ENCODE peak calls at places on chromosomes 3 and 15, in seven cellular contexts. One of them, this sample, is unnamed. For H3K36me3, the result is how much of the 10 kb centered on the place peaks cover.

GRCh38 chr3:114649331-114649730 is 355.5 kb downstream of the TIGIT start:
- DNase-seq in cardiac muscle cell: no peak
- DNase-seq in endothelial cell of umbilical vein: peak
- DNase-seq in PC-3: peak
- DNase-seq in upper lobe of right lung: no peak
- DNase-seq in stomach: no peak
- DNase-seq in mucosa of descending colon: no peak
- DNase-seq in this sample: no peak

GRCh38 chr15:98123297-98123696 is 162.8 kb downstream of the ARRDC4 start:
- DNase-seq in upper lobe of right lung: no peak
- DNase-seq in endothelial cell of umbilical vein: no peak
- DNase-seq in mucosa of descending colon: no peak
- DNase-seq in cardiac muscle cell: no peak
- DNase-seq in stomach: no peak
- DNase-seq in PC-3: no peak
- DNase-seq in this sample: no peak

GRCh38 chr3:123081718-123082369 is 15.0 kb downstream of the PDIA5 start:
- DNase-seq in cardiac muscle cell: peak
- DNase-seq in mucosa of descending colon: no peak
- DNase-seq in stomach: no peak
- DNase-seq in upper lobe of right lung: no peak
- DNase-seq in PC-3: no peak
- DNase-seq in endothelial cell of umbilical vein: peak
- DNase-seq in this sample: no peak

GRCh38 chr3:129313983-129314756 is 35.5 kb downstream of the HMCES start:
- DNase-seq in PC-3: peak
- DNase-seq in cardiac muscle cell: peak
- DNase-seq in stomach: no peak
- DNase-seq in mucosa of descending colon: no peak
- DNase-seq in endothelial cell of umbilical vein: no peak
- DNase-seq in upper lobe of right lung: no peak
- DNase-seq in this sample: no peak

GRCh38 chr15:32104061-32104980 is 74.0 kb downstream of the CHRNA7 start:
- DNase-seq in endothelial cell of umbilical vein: no peak
- DNase-seq in cardiac muscle cell: no peak
- DNase-seq in stomach: no peak
- DNase-seq in mucosa of descending colon: no peak
- DNase-seq in PC-3: no peak
- DNase-seq in upper lobe of right lung: no peak
- DNase-seq in this sample: no peak

GRCh38 chr15:46489276-46489675 is 854.4 kb downstream of the SQOR start:
- DNase-seq in cardiac muscle cell: no peak
- DNase-seq in upper lobe of right lung: no peak
- DNase-seq in PC-3: no peak
- DNase-seq in stomach: no peak
- DNase-seq in endothelial cell of umbilical vein: no peak
- DNase-seq in mucosa of descending colon: no peak
- DNase-seq in this sample: no peak

GRCh38 chr3:98793971-98794370 is 30.8 kb downstream of the ST3GAL6 start:
- DNase-seq in PC-3: no peak
- DNase-seq in stomach: no peak
- DNase-seq in endothelial cell of umbilical vein: no peak
- DNase-seq in mucosa of descending colon: no peak
- DNase-seq in upper lobe of right lung: no peak
- DNase-seq in cardiac muscle cell: no peak
- DNase-seq in this sample: no peak

GRCh38 chr3:197466586-197467399 is 89.0 kb downstream of the BDH1 start:
- DNase-seq in PC-3: peak
- DNase-seq in mucosa of descending colon: no peak
- DNase-seq in cardiac muscle cell: peak
- DNase-seq in upper lobe of right lung: peak
- DNase-seq in stomach: no peak
- DNase-seq in endothelial cell of umbilical vein: peak
- DNase-seq in this sample: no peak

GRCh38 chr3:65438096-65438495 is 600.6 kb downstream of the MAGI1 start:
- DNase-seq in upper lobe of right lung: no peak
- DNase-seq in stomach: no peak
- DNase-seq in cardiac muscle cell: no peak
- DNase-seq in PC-3: no peak
- DNase-seq in mucosa of descending colon: no peak
- DNase-seq in endothelial cell of umbilical vein: no peak
- DNase-seq in this sample: no peak

GRCh38 chr3:31288641-31289100 is 244.1 kb upstream of the STT3B start:
- DNase-seq in PC-3: peak
- DNase-seq in upper lobe of right lung: no peak
- DNase-seq in mucosa of descending colon: no peak
- DNase-seq in cardiac muscle cell: peak
- DNase-seq in stomach: peak
- DNase-seq in endothelial cell of umbilical vein: peak
- DNase-seq in this sample: peak

GRCh38 chr3:152192936-152193672 is 75.6 kb upstream of the MBNL1 start:
- DNase-seq in endothelial cell of umbilical vein: no peak
- DNase-seq in PC-3: no peak
- DNase-seq in stomach: no peak
- DNase-seq in mucosa of descending colon: no peak
- DNase-seq in upper lobe of right lung: no peak
- DNase-seq in cardiac muscle cell: no peak
- DNase-seq in this sample: no peak

GRCh38 chr3:154161806-154162205 is 40.6 kb downstream of the ARHGEF26 start:
- DNase-seq in upper lobe of right lung: no peak
- DNase-seq in stomach: no peak
- DNase-seq in mucosa of descending colon: no peak
- DNase-seq in cardiac muscle cell: peak
- DNase-seq in PC-3: no peak
- DNase-seq in endothelial cell of umbilical vein: no peak
- DNase-seq in this sample: no peak

GRCh38 chr3:12985148-12985547 is 88.1 kb downstream of the IQSEC1 start:
- DNase-seq in PC-3: no peak
- DNase-seq in stomach: no peak
- DNase-seq in upper lobe of right lung: no peak
- DNase-seq in mucosa of descending colon: no peak
- DNase-seq in endothelial cell of umbilical vein: no peak
- DNase-seq in cardiac muscle cell: no peak
- DNase-seq in this sample: no peak

GRCh38 chr3:64220161-64220560 is 5.1 kb downstream of the PRICKLE2 start:
- DNase-seq in PC-3: peak
- DNase-seq in cardiac muscle cell: peak
- DNase-seq in endothelial cell of umbilical vein: peak
- DNase-seq in mucosa of descending colon: no peak
- DNase-seq in upper lobe of right lung: no peak
- DNase-seq in stomach: no peak
- DNase-seq in this sample: no peak

GRCh38 chr3:185421577-185422232 is 58.8 kb downstream of the MAP3K13 start:
- DNase-seq in cardiac muscle cell: no peak
- DNase-seq in endothelial cell of umbilical vein: no peak
- DNase-seq in upper lobe of right lung: no peak
- DNase-seq in PC-3: no peak
- DNase-seq in mucosa of descending colon: no peak
- DNase-seq in stomach: no peak
- DNase-seq in this sample: no peak

GRCh38 chr3:193982258-193982659 is 153.7 kb upstream of the HES1 start:
- DNase-seq in cardiac muscle cell: peak
- DNase-seq in upper lobe of right lung: peak
- DNase-seq in mucosa of descending colon: peak
- DNase-seq in PC-3: peak
- DNase-seq in stomach: peak
- DNase-seq in endothelial cell of umbilical vein: peak
- DNase-seq in this sample: peak

GRCh38 chr3:148880681-148881080 is 15.6 kb downstream of the CPA3 start:
- DNase-seq in endothelial cell of umbilical vein: no peak
- DNase-seq in stomach: no peak
- DNase-seq in PC-3: peak
- DNase-seq in cardiac muscle cell: no peak
- DNase-seq in upper lobe of right lung: no peak
- DNase-seq in mucosa of descending colon: no peak
- DNase-seq in this sample: no peak
- TF ChIP-seq CTCF in endothelial cell of umbilical vein: no peak
- TF ChIP-seq CTCF in stomach: no peak
- TF ChIP-seq CTCF in PC-3: peak
- TF ChIP-seq CTCF in cardiac muscle cell: no peak
- TF ChIP-seq CTCF in upper lobe of right lung: no peak
- TF ChIP-seq CTCF in mucosa of descending colon: no peak
- TF ChIP-seq CTCF in this sample: no peak

GRCh38 chr3:58104712-58105111 is 96.5 kb downstream of the FLNB start:
- DNase-seq in endothelial cell of umbilical vein: no peak
- DNase-seq in PC-3: no peak
- DNase-seq in mucosa of descending colon: no peak
- DNase-seq in upper lobe of right lung: no peak
- DNase-seq in stomach: peak
- DNase-seq in cardiac muscle cell: no peak
- DNase-seq in this sample: no peak
- H3K36me3 ChIP-seq in endothelial cell of umbilical vein: half or more
- H3K36me3 ChIP-seq in PC-3: half or more
- H3K36me3 ChIP-seq in mucosa of descending colon: under half
- H3K36me3 ChIP-seq in upper lobe of right lung: under half
- H3K36me3 ChIP-seq in stomach: half or more
- H3K36me3 ChIP-seq in cardiac muscle cell: under half
- H3K36me3 ChIP-seq in this sample: under half

GRCh38 chr3:37859908-37860199 is 1.8 kb upstream of the CTDSPL start:
- DNase-seq in upper lobe of right lung: no peak
- DNase-seq in stomach: no peak
- DNase-seq in mucosa of descending colon: no peak
- DNase-seq in endothelial cell of umbilical vein: no peak
- DNase-seq in PC-3: no peak
- DNase-seq in cardiac muscle cell: no peak
- DNase-seq in this sample: no peak
- H3K4me3 ChIP-seq in upper lobe of right lung: no peak
- H3K4me3 ChIP-seq in stomach: no peak
- H3K4me3 ChIP-seq in mucosa of descending colon: no peak
- H3K4me3 ChIP-seq in endothelial cell of umbilical vein: no peak
- H3K4me3 ChIP-seq in PC-3: no peak
- H3K4me3 ChIP-seq in cardiac muscle cell: no peak
- H3K4me3 ChIP-seq in this sample: no peak

GRCh38 chr3:101383156-101383575 is 62.8 kb upstream of the IMPG2 start:
- DNase-seq in stomach: no peak
- DNase-seq in mucosa of descending colon: no peak
- DNase-seq in PC-3: no peak
- DNase-seq in cardiac muscle cell: peak
- DNase-seq in upper lobe of right lung: no peak
- DNase-seq in endothelial cell of umbilical vein: no peak
- DNase-seq in this sample: no peak

GRCh38 chr3:101384426-101384825 is 64.1 kb upstream of the IMPG2 start:
- DNase-seq in stomach: no peak
- DNase-seq in PC-3: no peak
- DNase-seq in mucosa of descending colon: no peak
- DNase-seq in endothelial cell of umbilical vein: no peak
- DNase-seq in upper lobe of right lung: no peak
- DNase-seq in cardiac muscle cell: no peak
- DNase-seq in this sample: no peak

GRCh38 chr3:101383656-101384055 is 63.3 kb upstream of the IMPG2 start:
- DNase-seq in stomach: no peak
- DNase-seq in upper lobe of right lung: no peak
- DNase-seq in endothelial cell of umbilical vein: no peak
- DNase-seq in PC-3: no peak
- DNase-seq in cardiac muscle cell: no peak
- DNase-seq in mucosa of descending colon: no peak
- DNase-seq in this sample: no peak

GRCh38 chr3:101379695-101380376 is 59.5 kb upstream of the IMPG2 start:
- DNase-seq in PC-3: no peak
- DNase-seq in upper lobe of right lung: no peak
- DNase-seq in cardiac muscle cell: no peak
- DNase-seq in endothelial cell of umbilical vein: no peak
- DNase-seq in mucosa of descending colon: no peak
- DNase-seq in stomach: no peak
- DNase-seq in this sample: no peak

DNA sequence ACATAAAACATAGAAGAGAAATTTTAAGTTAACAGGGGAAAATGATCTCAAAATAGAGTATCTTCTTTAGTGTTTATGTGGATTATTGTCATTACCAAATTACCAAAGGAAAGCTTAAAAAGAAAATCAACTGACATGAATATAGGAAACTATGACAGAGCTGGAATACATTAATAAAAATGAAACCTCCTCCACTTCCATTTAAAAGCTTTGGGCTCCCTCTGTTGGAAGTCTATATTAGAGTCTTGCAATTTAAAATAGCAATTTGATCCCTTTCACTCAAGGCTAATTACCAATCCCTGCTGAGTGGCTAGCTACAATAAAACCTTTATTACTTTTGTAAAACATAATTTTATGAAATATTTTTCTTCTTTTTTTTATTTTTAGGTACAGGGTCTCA is 61.4 kb upstream of the IMPG2 start:
- DNase-seq in cardiac muscle cell: peak
- DNase-seq in mucosa of descending colon: no peak
- DNase-seq in stomach: no peak
- DNase-seq in endothelial cell of umbilical vein: peak
- DNase-seq in upper lobe of right lung: no peak
- DNase-seq in PC-3: peak
- DNase-seq in this sample: no peak
- TF ChIP-seq CTCF in cardiac muscle cell: peak
- TF ChIP-seq CTCF in mucosa of descending colon: no peak
- TF ChIP-seq CTCF in stomach: peak
- TF ChIP-seq CTCF in endothelial cell of umbilical vein: peak
- TF ChIP-seq CTCF in upper lobe of right lung: peak
- TF ChIP-seq CTCF in PC-3: peak
- TF ChIP-seq CTCF in this sample: peak